ENCODE peak calls at places on chromosomes 4 and X, in nine cellular contexts. Z is stimulated activated CD4-positive, alpha-beta T cell treated with anti-CD3 and anti-CD28 coated beads, Interleukin-1b, Interleukin-23, amount 100 ng/mL, for 4 hours; P is Right ventricle myocardium inferior; T is HT1080; I is posterior cingulate gyrus; C is cardiac muscle cell; M is activated gamma-delta T cell; V is right atrium auricular region; Y is left ventricle myocardium superior. R is an unnamed sample.

GRCh38 chr4:89067407-89067806 is 10.4 kb upstream of the FAM13A start:
- DNase-seq in V (no peak), M (no peak), T (no peak), Z (no peak), I (no peak), Y (no peak), C (no peak), P (no peak), R (no peak)

GRCh38 chrX:9729161-9729885 is 36.3 kb downstream of the GPR143 start:
- DNase-seq in V (no peak), I (no peak), M (no peak), Y (no peak), C (no peak), Z (no peak), P (no peak), T (no peak), R (no peak)

GRCh38 chr4:48665555-48666186 is 114.4 kb downstream of the FRYL start:
- DNase-seq in V (no peak), C (no peak), Y (no peak), Z (no peak), I (no peak), M (no peak), P (no peak), T (peak; percentile 70), R (no peak)

GRCh38 chr4:18113710-18114331 is 92.3 kb upstream of the LCORL start:
- DNase-seq in V (no peak), P (no peak), Z (no peak), C (no peak), I (no peak), T (no peak), Y (no peak), M (no peak), R (no peak)

GRCh38 chr4:82618321-82618720 is 56.5 kb upstream of the TMEM150C start:
- DNase-seq in Y (no peak), C (peak; percentile 22), I (no peak), M (no peak), P (no peak), T (no peak), Z (no peak), V (no peak), R (no peak)

GRCh38 chrX:154444001-154444754 is at the start of gene FAM50A:
- DNase-seq in I (peak; percentile 70), M (peak; percentile 69), V (peak; percentile 78), T (no peak), Y (peak; percentile 91), C (peak; percentile 74), P (peak; percentile 88), Z (peak; percentile 73), R (peak; percentile 87)

GRCh38 chr4:87050596-87050995 is 115.8 kb downstream of the AFF1 start:
- DNase-seq in Y (peak; percentile 74), M (no peak), I (no peak), V (peak; percentile 89), Z (no peak), C (no peak), P (peak; percentile 78), T (no peak), R (no peak)

GRCh38 chr4:85477538-85477937 is 2.6 kb downstream of the ARHGAP24 start:
- DNase-seq in I (no peak), T (no peak), Z (no peak), V (no peak), M (no peak), P (no peak), C (no peak), Y (no peak), R (no peak)

GRCh38 chr4:53863163-53863562 is 201.2 kb downstream of the CHIC2 start:
- DNase-seq in M (no peak), Y (peak; percentile 43), I (no peak), V (no peak), T (no peak), P (no peak), C (peak; percentile 37), Z (no peak), R (no peak)

GRCh38 chrX:18041656-18042055 is 179.0 kb downstream of the BEND2 start:
- DNase-seq in T (no peak), P (no peak), C (no peak), V (no peak), Y (no peak), I (no peak), Z (no peak), M (no peak), R (no peak)

GRCh38 chr4:55175779-55176231 is 50.4 kb upstream of the KDR start:
- DNase-seq in C (no peak), T (peak; percentile 88), V (no peak), M (no peak), I (no peak), P (no peak), Z (no peak), Y (no peak), R (no peak)

R was measured in pancreas.